ENCODE peak calls at places on chromosomes 5 and 9, in ten cellular contexts. C is NCI-H2029; D is choroid plexus epithelial cell; U is CD8-positive, alpha-beta memory T cell; Q is A172; L is H9; S is HT-29; E is testis; V is adipocyte; O is pons. K is an unnamed sample.

GRCh38 chr5:55236800-55237199 is 3.4 kb upstream of the CCNO start:
- DNase-seq in U (no peak), O (no peak), L (no peak), V (no peak), D (no peak), Q (no peak), E (no peak), C (no peak), S (no peak), K (no peak)

GRCh38 chr9:12702160-12702758 is 9.1 kb downstream of the TYRP1 start:
- DNase-seq in C (no peak), L (peak; percentile 54), O (peak; percentile 51), U (no peak), S (peak; percentile 81), Q (peak; percentile 72), V (peak; percentile 82), D (peak; percentile 78), E (peak; percentile 27), K (peak; percentile 12)

GRCh38 chr9:36584626-36585460 is 12.1 kb downstream of the MELK start:
- DNase-seq in V (no peak), E (peak; percentile 32), L (no peak), U (no peak), C (no peak), Q (peak; percentile 86), O (no peak), D (no peak), S (no peak), K (no peak)

GRCh38 chr5:108521011-108521700 is 139.3 kb upstream of the FBXL17 start:
- DNase-seq in D (no peak), V (no peak), E (no peak), L (no peak), O (no peak), U (no peak), S (no peak), C (no peak), Q (no peak), K (no peak)

GRCh38 chr5:140563554-140563953 is 844 bp downstream of the APBB3 start:
- DNase-seq in Q (no peak), S (no peak), U (no peak), O (no peak), L (no peak), V (no peak), C (no peak), E (no peak), D (no peak), K (peak; percentile 58)

GRCh38 chr9:137878146-137878941 is 762 bp downstream of the CACNA1B start:
- DNase-seq in L (peak; percentile 87), O (no peak), V (peak; percentile 35), S (no peak), E (peak; percentile 49), C (peak; percentile 42), U (peak; percentile 23), Q (no peak), D (peak; percentile 25), K (peak; percentile 72)

GRCh38 chr5:717143-717542 is 24.0 kb upstream of the TPPP start:
- DNase-seq in Q (no peak), O (peak; percentile 34), V (no peak), D (no peak), L (no peak), S (no peak), U (no peak), C (no peak), E (no peak), K (no peak)

GRCh38 chr5:14076566-14076965 is 66.6 kb upstream of the TRIO start:
- DNase-seq in V (no peak), Q (no peak), L (no peak), S (no peak), O (no peak), C (no peak), D (no peak), U (no peak), E (no peak), K (no peak)

GRCh38 chr9:124347968-124348358 is 67.3 kb downstream of the PSMB7 start:
- DNase-seq in L (no peak), U (no peak), Q (no peak), C (no peak), D (no peak), S (no peak), O (no peak), E (no peak), V (no peak), K (no peak)

GRCh38 chr9:20022410-20022809 is 233.6 kb upstream of the SLC24A2 start:
- DNase-seq in Q (peak; percentile 18), U (no peak), O (no peak), S (no peak), V (peak; percentile 18), C (no peak), L (no peak), E (no peak), D (peak; percentile 72), K (no peak)

GRCh38 chr5:112210430-112211005 is 208.6 kb downstream of the EPB41L4A start:
- DNase-seq in O (peak; percentile 67), C (peak; percentile 15), U (no peak), E (peak; percentile 71), D (peak; percentile 65), S (peak; percentile 73), Q (peak; percentile 12), V (peak; percentile 68), L (peak; percentile 35), K (peak; percentile 72)